ENCODE peak calls at places on chromosome 6, in four cellular contexts. One of them, this sample, is unnamed.

GRCh38 chr6:139649718-139650117 is 275.3 kb upstream of the CITED2 start:
- DNase-seq in endodermal cell: no peak
- DNase-seq in osteoblast: no peak
- DNase-seq in HCT116: no peak
- DNase-seq in this sample: no peak

GRCh38 chr6:4573958-4574481 is 202.2 kb upstream of the CDYL start:
- DNase-seq in endodermal cell: no peak
- DNase-seq in osteoblast: no peak
- DNase-seq in HCT116: no peak
- DNase-seq in this sample: peak; percentile 68

GRCh38 chr6:105015482-105015881 is 58.6 kb downstream of the LIN28B start:
- DNase-seq in endodermal cell: no peak
- DNase-seq in osteoblast: peak; percentile 55
- DNase-seq in HCT116: no peak
- DNase-seq in this sample: peak; percentile 79

GRCh38 chr6:88013015-88013414 is 34.6 kb upstream of the SPACA1 start:
- DNase-seq in endodermal cell: no peak
- DNase-seq in osteoblast: no peak
- DNase-seq in HCT116: no peak
- DNase-seq in this sample: no peak

GRCh38 chr6:52390361-52390727 is 28.4 kb downstream of the PAQR8 start:
- DNase-seq in endodermal cell: no peak
- DNase-seq in osteoblast: no peak
- DNase-seq in HCT116: peak; percentile 45
- DNase-seq in this sample: peak; percentile 73

GRCh38 chr6:156563710-156564109 is 213.5 kb upstream of the ARID1B start:
- DNase-seq in endodermal cell: no peak
- DNase-seq in osteoblast: no peak
- DNase-seq in HCT116: no peak
- DNase-seq in this sample: no peak

GRCh38 chr6:145705561-145705960 is 29.8 kb downstream of the EPM2A start:
- DNase-seq in endodermal cell: no peak
- DNase-seq in osteoblast: no peak
- DNase-seq in HCT116: no peak
- DNase-seq in this sample: peak; percentile 29

GRCh38 chr6:80938131-80938530 is 814.4 kb downstream of the TENT5A start:
- DNase-seq in endodermal cell: no peak
- DNase-seq in osteoblast: no peak
- DNase-seq in HCT116: no peak
- DNase-seq in this sample: no peak

GRCh38 chr6:41505084-41506049 is 40.8 kb upstream of the FOXP4 start:
- DNase-seq in endodermal cell: peak; percentile 82
- DNase-seq in osteoblast: peak; percentile 96
- DNase-seq in HCT116: no peak
- DNase-seq in this sample: peak; percentile 85

GRCh38 chr6:56692586-56693245 is 50.0 kb upstream of the DST start:
- DNase-seq in endodermal cell: no peak
- DNase-seq in osteoblast: no peak
- DNase-seq in HCT116: no peak
- DNase-seq in this sample: peak; percentile 44

GRCh38 chr6:152399409-152399808 is 237.8 kb downstream of the SYNE1 start:
- DNase-seq in endodermal cell: no peak
- DNase-seq in osteoblast: no peak
- DNase-seq in HCT116: no peak
- DNase-seq in this sample: no peak

GRCh38 chr6:15423286-15423957 is 177.6 kb downstream of the JARID2 start:
- DNase-seq in endodermal cell: peak; percentile 33
- DNase-seq in osteoblast: no peak
- DNase-seq in HCT116: no peak
- DNase-seq in this sample: no peak

GRCh38 chr6:170189236-170189635 is 101.6 kb downstream of the DLL1 start:
- DNase-seq in endodermal cell: no peak
- DNase-seq in osteoblast: peak; percentile 67
- DNase-seq in HCT116: no peak
- DNase-seq in this sample: no peak

GRCh38 chr6:119683022-119683421 is 333.5 kb upstream of the MAN1A1 start:
- DNase-seq in endodermal cell: no peak
- DNase-seq in osteoblast: no peak
- DNase-seq in HCT116: no peak
- DNase-seq in this sample: no peak

GRCh38 chr6:92690997-92691599 is 728.3 kb downstream of the EPHA7 start:
- DNase-seq in endodermal cell: no peak
- DNase-seq in osteoblast: no peak
- DNase-seq in HCT116: no peak
- DNase-seq in this sample: peak; percentile 34

GRCh38 chr6:11058406-11058805 is 14.3 kb upstream of the ELOVL2 start:
- DNase-seq in endodermal cell: no peak
- DNase-seq in osteoblast: peak; percentile 81
- DNase-seq in HCT116: no peak
- DNase-seq in this sample: peak; percentile 32

GRCh38 chr6:45082091-45082490 is 246.0 kb upstream of the RUNX2 start:
- DNase-seq in endodermal cell: no peak
- DNase-seq in osteoblast: no peak
- DNase-seq in HCT116: no peak
- DNase-seq in this sample: no peak

GRCh38 chr6:149473080-149474052 is 11.4 kb downstream of the ZC3H12D start:
- DNase-seq in endodermal cell: no peak
- DNase-seq in osteoblast: peak; percentile 29
- DNase-seq in HCT116: no peak
- DNase-seq in this sample: no peak

GRCh38 chr6:105459884-105460283 is 57.0 kb upstream of the PREP start:
- DNase-seq in endodermal cell: no peak
- DNase-seq in osteoblast: peak; percentile 81
- DNase-seq in HCT116: no peak
- DNase-seq in this sample: peak; percentile 64

GRCh38 chr6:7050911-7051779 is 56.6 kb upstream of the RREB1 start:
- DNase-seq in endodermal cell: peak; percentile 85
- DNase-seq in osteoblast: peak; percentile 97
- DNase-seq in HCT116: no peak
- DNase-seq in this sample: peak; percentile 89

GRCh38 chr6:11277275-11278206 is 45.1 kb upstream of the NEDD9 start:
- DNase-seq in endodermal cell: peak; percentile 84
- DNase-seq in osteoblast: peak; percentile 79
- DNase-seq in HCT116: no peak
- DNase-seq in this sample: peak; percentile 93

GRCh38 chr6:157982580-157983438 is 1.1 kb downstream of the SYNJ2 start:
- DNase-seq in endodermal cell: peak; percentile 70
- DNase-seq in osteoblast: peak; percentile 91
- DNase-seq in HCT116: no peak
- DNase-seq in this sample: peak; percentile 57

GRCh38 chr6:119340766-119341487 is 8.6 kb downstream of the MAN1A1 start:
- DNase-seq in endodermal cell: peak; percentile 93
- DNase-seq in osteoblast: no peak
- DNase-seq in HCT116: no peak
- DNase-seq in this sample: no peak

GRCh38 chr6:23174781-23175361 is 605.5 kb downstream of the HDGFL1 start:
- DNase-seq in endodermal cell: no peak
- DNase-seq in osteoblast: peak; percentile 72
- DNase-seq in HCT116: peak; percentile 55
- DNase-seq in this sample: peak; percentile 97

GRCh38 chr6:15246217-15247211 is 645 bp downstream of the JARID2 start:
- DNase-seq in endodermal cell: no peak
- DNase-seq in osteoblast: peak; percentile 86
- DNase-seq in HCT116: no peak
- DNase-seq in this sample: no peak

GRCh38 chr6:119449253-119450156 is 99.9 kb upstream of the MAN1A1 start:
- DNase-seq in endodermal cell: no peak
- DNase-seq in osteoblast: no peak
- DNase-seq in HCT116: no peak
- DNase-seq in this sample: no peak

GRCh38 chr6:83536034-83536646 is 23.8 kb downstream of the PRSS35 start:
- DNase-seq in endodermal cell: peak; percentile 91
- DNase-seq in osteoblast: peak; percentile 77
- DNase-seq in HCT116: peak; percentile 36
- DNase-seq in this sample: peak; percentile 10

GRCh38 chr6:55399331-55399730 is 72.1 kb downstream of the GFRAL start:
- DNase-seq in endodermal cell: no peak
- DNase-seq in osteoblast: no peak
- DNase-seq in HCT116: no peak
- DNase-seq in this sample: no peak

GRCh38 chr6:156634971-156635371 is 142.2 kb upstream of the ARID1B start:
- DNase-seq in endodermal cell: peak; percentile 31
- DNase-seq in osteoblast: no peak
- DNase-seq in HCT116: no peak
- DNase-seq in this sample: no peak

GRCh38 chr6:146289816-146290588 is 253.6 kb upstream of the RAB32 start:
- DNase-seq in endodermal cell: no peak
- DNase-seq in osteoblast: peak; percentile 60
- DNase-seq in HCT116: no peak
- DNase-seq in this sample: peak; percentile 73

GRCh38 chr6:37966801-37967200 is 147.3 kb downstream of the ZFAND3 start:
- DNase-seq in endodermal cell: no peak
- DNase-seq in osteoblast: no peak
- DNase-seq in HCT116: no peak
- DNase-seq in this sample: no peak
- H3K36me3 ChIP-seq in endodermal cell: peaks cover 4% of the 10 kb centered on the region
- H3K36me3 ChIP-seq in osteoblast: no peaks in the 10 kb centered on the region
- H3K36me3 ChIP-seq in HCT116: no peaks in the 10 kb centered on the region
- H3K36me3 ChIP-seq in this sample: no peaks in the 10 kb centered on the region

GRCh38 chr6:37323568-37323967 is 30.2 kb upstream of the RNF8 start:
- DNase-seq in endodermal cell: peak; percentile 7
- DNase-seq in osteoblast: no peak
- DNase-seq in HCT116: no peak
- DNase-seq in this sample: no peak

GRCh38 chr6:37321516-37321915 is 32.3 kb upstream of the RNF8 start:
- DNase-seq in endodermal cell: no peak
- DNase-seq in osteoblast: peak; percentile 65
- DNase-seq in HCT116: no peak
- DNase-seq in this sample: no peak

GRCh38 chr6:37321101-37321500 is 32.7 kb upstream of the RNF8 start:
- DNase-seq in endodermal cell: no peak
- DNase-seq in osteoblast: no peak
- DNase-seq in HCT116: no peak
- DNase-seq in this sample: no peak

GRCh38 chr6:37320649-37321048 is 33.1 kb upstream of the RNF8 start:
- DNase-seq in endodermal cell: no peak
- DNase-seq in osteoblast: no peak
- DNase-seq in HCT116: no peak
- DNase-seq in this sample: no peak

DNA sequence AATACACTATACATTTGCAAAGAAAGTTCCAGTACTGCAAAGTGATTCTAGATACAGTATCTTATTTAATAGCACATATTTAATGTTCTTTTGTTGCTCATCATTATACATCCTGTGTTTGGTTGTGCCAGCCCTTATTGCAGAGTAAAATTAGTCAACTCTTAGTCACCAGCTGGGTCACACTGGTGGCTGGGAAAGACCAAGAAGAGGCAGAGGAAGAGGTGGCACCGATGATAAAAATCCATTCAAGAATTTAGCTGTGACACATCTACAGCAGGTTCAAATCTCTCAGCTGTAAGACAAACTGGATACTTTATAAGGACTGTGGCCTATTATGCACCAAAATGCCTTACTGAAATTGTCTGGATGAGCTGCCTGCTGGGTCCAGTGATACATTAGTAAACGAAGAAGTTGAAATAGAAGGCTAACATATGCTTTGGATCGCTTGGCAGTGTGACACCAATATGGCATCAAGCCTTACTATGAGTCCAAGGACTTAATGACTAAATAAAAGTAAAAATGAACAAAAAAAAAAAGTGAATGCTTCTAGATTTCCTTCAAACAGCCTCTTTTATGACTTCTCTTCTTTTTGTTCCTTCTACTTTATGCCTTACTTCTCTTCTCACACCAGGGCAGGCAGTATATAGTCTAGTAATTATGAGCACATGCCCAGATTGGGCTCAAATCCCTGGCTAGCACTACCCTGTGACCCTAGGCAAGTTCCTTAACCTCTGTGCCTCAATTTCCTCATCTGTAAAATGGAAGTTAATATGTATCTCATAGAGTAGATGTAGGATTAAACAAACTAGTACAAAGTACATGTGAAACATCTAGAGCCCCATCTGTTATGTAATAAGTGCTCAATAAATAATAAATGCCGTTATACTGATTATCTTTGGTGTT is 29.4 kb upstream of the RNF8 start:
- DNase-seq in endodermal cell: no peak
- DNase-seq in osteoblast: peak; percentile 91
- DNase-seq in HCT116: peak; percentile 28
- DNase-seq in this sample: peak; percentile 27
- H3K36me3 ChIP-seq in endodermal cell: peaks cover 48% of the 10 kb centered on the region
- H3K36me3 ChIP-seq in osteoblast: peaks cover 16% of the 10 kb centered on the region
- H3K36me3 ChIP-seq in HCT116: no peaks in the 10 kb centered on the region
- H3K36me3 ChIP-seq in this sample: peaks cover 13% of the 10 kb centered on the region

GRCh38 chr6:43497694-43498093 is 12.5 kb downstream of the LRRC73 start:
- DNase-seq in endodermal cell: no peak
- DNase-seq in osteoblast: no peak
- DNase-seq in HCT116: no peak
- DNase-seq in this sample: no peak

GRCh38 chr6:43502666-43503065 is 7.5 kb downstream of the LRRC73 start:
- DNase-seq in endodermal cell: no peak
- DNase-seq in osteoblast: no peak
- DNase-seq in HCT116: no peak
- DNase-seq in this sample: no peak

GRCh38 chr6:43499028-43499815 is 10.9 kb downstream of the LRRC73 start:
- DNase-seq in endodermal cell: no peak
- DNase-seq in osteoblast: no peak
- DNase-seq in HCT116: no peak
- DNase-seq in this sample: no peak

GRCh38 chr6:43503443-43503842 is 6.7 kb downstream of the LRRC73 start:
- DNase-seq in endodermal cell: no peak
- DNase-seq in osteoblast: no peak
- DNase-seq in HCT116: no peak
- DNase-seq in this sample: no peak

DNA sequence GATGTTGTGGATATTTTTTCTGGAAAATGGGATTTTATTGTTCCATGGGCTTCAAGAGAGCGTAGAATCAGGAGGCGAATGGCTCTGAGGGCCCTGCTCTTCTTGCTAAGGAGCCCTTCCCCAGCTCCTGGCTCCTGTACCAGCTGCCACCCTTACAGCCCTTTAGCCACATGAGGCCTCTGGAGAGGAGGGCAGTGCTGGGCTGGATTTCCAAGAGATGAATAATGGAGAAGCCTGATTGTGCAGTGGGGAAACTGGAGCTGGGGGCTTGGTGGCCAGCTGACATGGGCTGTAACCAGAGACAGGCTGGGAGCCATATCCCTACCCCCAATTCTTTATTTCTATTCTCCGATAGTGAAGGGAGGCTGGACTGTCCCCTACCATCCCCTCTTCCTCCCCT is 9.2 kb downstream of the LRRC73 start:
- DNase-seq in endodermal cell: no peak
- DNase-seq in osteoblast: no peak
- DNase-seq in HCT116: no peak
- DNase-seq in this sample: no peak
- H3K36me3 ChIP-seq in endodermal cell: peaks cover 53% of the 10 kb centered on the region
- H3K36me3 ChIP-seq in osteoblast: peaks cover 65% of the 10 kb centered on the region
- H3K36me3 ChIP-seq in HCT116: peaks cover 11% of the 10 kb centered on the region
- H3K36me3 ChIP-seq in this sample: peaks cover 26% of the 10 kb centered on the region

DNA sequence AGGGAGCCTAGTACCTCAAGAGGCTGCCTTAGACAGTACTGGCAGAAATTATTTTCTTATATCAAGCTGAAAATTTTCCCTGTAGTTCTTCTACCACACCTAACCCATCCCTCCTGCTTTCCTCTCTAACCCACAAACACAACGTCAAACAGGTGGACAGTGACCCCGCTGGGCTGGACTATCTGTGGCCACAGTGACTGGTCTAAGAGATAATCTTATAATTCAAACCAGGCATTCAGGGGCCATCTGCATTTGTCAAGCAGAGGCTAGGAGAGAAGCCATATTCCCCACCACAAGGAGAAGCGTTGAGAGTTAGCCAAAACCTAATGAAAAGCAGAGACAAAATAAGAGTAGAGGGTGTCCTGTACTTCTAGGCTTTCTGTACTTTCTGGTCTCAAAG is 8.2 kb downstream of the HDDC2 start:
- DNase-seq in endodermal cell: no peak
- DNase-seq in osteoblast: no peak
- DNase-seq in HCT116: no peak
- DNase-seq in this sample: no peak
- H3K36me3 ChIP-seq in endodermal cell: peaks cover 67% of the 10 kb centered on the region
- H3K36me3 ChIP-seq in osteoblast: peaks cover 63% of the 10 kb centered on the region
- H3K36me3 ChIP-seq in HCT116: peaks cover 43% of the 10 kb centered on the region
- H3K36me3 ChIP-seq in this sample: peaks cover 41% of the 10 kb centered on the region

This sample was measured in astrocyte.